ENCODE peak calls at places on chromosomes 2 and 18, in four cellular contexts. One of them, this sample, is unnamed.

GRCh38 chr2:113046465-113046864 is 6.2 kb downstream of the IL36B start:
- DNase-seq in WTC11: no peak
- DNase-seq in HepG2: no peak
- DNase-seq in K562: no peak
- DNase-seq in this sample: no peak

GRCh38 chr18:48790869-48791635 is 159.7 kb downstream of the SMAD7 start:
- DNase-seq in WTC11: peak; percentile 5
- DNase-seq in HepG2: no peak
- DNase-seq in K562: no peak
- DNase-seq in this sample: no peak

GRCh38 chr2:65918760-65919187 is 486.4 kb upstream of the SPRED2 start:
- DNase-seq in WTC11: no peak
- DNase-seq in HepG2: peak; percentile 76
- DNase-seq in K562: no peak
- DNase-seq in this sample: peak; percentile 15

GRCh38 chr2:236866542-236867340 is 218.9 kb upstream of the COPS8 start:
- DNase-seq in WTC11: no peak
- DNase-seq in HepG2: no peak
- DNase-seq in K562: no peak
- DNase-seq in this sample: no peak

GRCh38 chr2:47086054-47086471 is 69.0 kb downstream of the STPG4 start:
- DNase-seq in WTC11: no peak
- DNase-seq in HepG2: no peak
- DNase-seq in K562: no peak
- DNase-seq in this sample: no peak

GRCh38 chr2:88626171-88627054 is 851 bp downstream of the EIF2AK3 start:
- DNase-seq in WTC11: peak; percentile 57
- DNase-seq in HepG2: no peak
- DNase-seq in K562: peak; percentile 47
- DNase-seq in this sample: peak; percentile 26

GRCh38 chr2:114368705-114369104 is 73.7 kb upstream of the DPP10 start:
- DNase-seq in WTC11: no peak
- DNase-seq in HepG2: no peak
- DNase-seq in K562: no peak
- DNase-seq in this sample: no peak

GRCh38 chr2:21055451-21055850 is 11.6 kb upstream of the APOB start:
- DNase-seq in WTC11: no peak
- DNase-seq in HepG2: no peak
- DNase-seq in K562: no peak
- DNase-seq in this sample: no peak

GRCh38 chr2:134312482-134312881 is 58.6 kb downstream of the MGAT5 start:
- DNase-seq in WTC11: no peak
- DNase-seq in HepG2: no peak
- DNase-seq in K562: no peak
- DNase-seq in this sample: no peak

GRCh38 chr2:74876081-74876886 is 42.4 kb downstream of the HK2 start:
- DNase-seq in WTC11: peak; percentile 28
- DNase-seq in HepG2: peak; percentile 61
- DNase-seq in K562: peak; percentile 57
- DNase-seq in this sample: peak; percentile 60

GRCh38 chr2:80896576-80896975 is 592.0 kb upstream of the LRRTM1 start:
- DNase-seq in WTC11: peak; percentile 21
- DNase-seq in HepG2: no peak
- DNase-seq in K562: no peak
- DNase-seq in this sample: no peak

GRCh38 chr2:241983571-241984270 is 114.2 kb downstream of the RTP5 start:
- DNase-seq in WTC11: no peak
- DNase-seq in HepG2: no peak
- DNase-seq in K562: no peak
- DNase-seq in this sample: no peak

GRCh38 chr2:159202568-159203071 is 83.9 kb downstream of the WDSUB1 start:
- DNase-seq in WTC11: no peak
- DNase-seq in HepG2: peak; percentile 20
- DNase-seq in K562: no peak
- DNase-seq in this sample: no peak

GRCh38 chr2:170817247-170817998 is 736 bp downstream of the GAD1 start:
- DNase-seq in WTC11: peak; percentile 46
- DNase-seq in HepG2: no peak
- DNase-seq in K562: peak; percentile 31
- DNase-seq in this sample: peak; percentile 55

GRCh38 chr18:74141638-74142037 is 6.0 kb downstream of the FBXO15 start:
- DNase-seq in WTC11: no peak
- DNase-seq in HepG2: no peak
- DNase-seq in K562: no peak
- DNase-seq in this sample: no peak

GRCh38 chr2:9390991-9391390 is 32.3 kb downstream of the ITGB1BP1 start:
- DNase-seq in WTC11: no peak
- DNase-seq in HepG2: no peak
- DNase-seq in K562: no peak
- DNase-seq in this sample: no peak

GRCh38 chr18:48792611-48793368 is 158.0 kb downstream of the SMAD7 start:
- DNase-seq in WTC11: peak; percentile 5
- DNase-seq in HepG2: no peak
- DNase-seq in K562: no peak
- DNase-seq in this sample: no peak

GRCh38 chr2:72980535-72981217 is 63.4 kb downstream of the EMX1 start:
- DNase-seq in WTC11: no peak
- DNase-seq in HepG2: no peak
- DNase-seq in K562: no peak
- DNase-seq in this sample: no peak

GRCh38 chr2:173217106-173217840 is 137.4 kb upstream of the CDCA7 start:
- DNase-seq in WTC11: no peak
- DNase-seq in HepG2: no peak
- DNase-seq in K562: no peak
- DNase-seq in this sample: no peak

GRCh38 chr2:3725002-3725401 is 21.6 kb downstream of the DCDC2C start:
- DNase-seq in WTC11: no peak
- DNase-seq in HepG2: no peak
- DNase-seq in K562: no peak
- DNase-seq in this sample: no peak

GRCh38 chr2:14094592-14094991 is 537.9 kb upstream of the LRATD1 start:
- DNase-seq in WTC11: no peak
- DNase-seq in HepG2: no peak
- DNase-seq in K562: no peak
- DNase-seq in this sample: no peak

GRCh38 chr18:66749475-66750035 is 145.7 kb upstream of the CDH19 start:
- DNase-seq in WTC11: no peak
- DNase-seq in HepG2: no peak
- DNase-seq in K562: no peak
- DNase-seq in this sample: no peak

GRCh38 chr2:179355881-179356280 is 91.2 kb upstream of the SESTD1 start:
- DNase-seq in WTC11: no peak
- DNase-seq in HepG2: no peak
- DNase-seq in K562: no peak
- DNase-seq in this sample: no peak
- TF ChIP-seq SP1 in WTC11: no peak
- TF ChIP-seq SP1 in HepG2: no peak
- TF ChIP-seq SP1 in K562: no peak
- TF ChIP-seq SP1 in this sample: no peak

GRCh38 chr2:69994166-69994565 is 32.7 kb upstream of the ASPRV1 start:
- DNase-seq in WTC11: no peak
- DNase-seq in HepG2: no peak
- DNase-seq in K562: peak; percentile 5
- DNase-seq in this sample: no peak

GRCh38 chr2:69998761-69999160 is 37.3 kb upstream of the ASPRV1 start:
- DNase-seq in WTC11: no peak
- DNase-seq in HepG2: no peak
- DNase-seq in K562: peak; percentile 4
- DNase-seq in this sample: no peak

GRCh38 chr2:69995511-69995910 is 34.1 kb upstream of the ASPRV1 start:
- DNase-seq in WTC11: no peak
- DNase-seq in HepG2: no peak
- DNase-seq in K562: peak; percentile 5
- DNase-seq in this sample: no peak

GRCh38 chr2:69993708-69994107 is 32.3 kb upstream of the ASPRV1 start:
- DNase-seq in WTC11: no peak
- DNase-seq in HepG2: no peak
- DNase-seq in K562: peak; percentile 6
- DNase-seq in this sample: no peak

DNA sequence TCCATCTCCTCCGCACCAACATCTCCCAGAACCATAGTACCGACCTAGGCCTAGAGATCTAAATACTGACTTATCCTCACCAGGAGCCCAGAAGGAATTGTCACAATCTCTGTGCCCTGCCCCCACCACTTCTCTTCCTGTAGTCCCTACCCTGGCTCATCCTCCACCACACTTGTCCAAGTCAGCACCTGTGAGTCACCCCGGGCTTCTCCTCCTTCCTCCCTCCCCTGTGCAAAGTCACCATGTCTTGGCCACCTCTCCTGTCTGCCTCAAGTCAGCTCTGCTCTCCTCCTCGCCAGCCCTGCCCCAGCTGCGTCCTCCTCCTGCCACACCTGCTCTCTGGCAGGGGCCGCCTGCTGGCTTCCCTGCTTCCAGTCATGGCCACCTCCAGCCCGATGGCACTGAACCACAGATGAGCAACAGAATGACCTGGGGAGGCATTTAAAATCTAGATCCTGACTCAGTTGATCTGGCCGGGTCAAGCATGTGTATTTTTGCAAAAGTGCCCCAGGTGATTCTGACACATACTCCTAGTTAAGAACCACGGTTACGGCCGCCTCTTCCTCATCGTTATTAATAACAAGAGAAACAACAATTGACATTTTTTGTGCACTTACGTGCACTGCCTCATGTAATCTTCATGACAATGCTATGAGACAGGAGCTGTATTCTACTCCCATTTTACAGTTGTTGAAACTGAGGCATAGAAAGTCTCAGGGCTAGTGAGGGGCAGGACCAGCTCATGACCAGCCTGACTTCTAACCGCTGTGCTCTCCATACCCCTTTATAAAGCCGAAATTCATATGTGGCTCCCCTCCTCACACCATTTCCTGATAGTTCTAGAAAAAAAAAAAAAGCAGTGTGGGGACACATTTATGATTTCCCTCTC is 36.1 kb upstream of the ASPRV1 start:
- DNase-seq in WTC11: no peak
- DNase-seq in HepG2: no peak
- DNase-seq in K562: peak; percentile 87
- DNase-seq in this sample: no peak
- TF ChIP-seq ELF4 in WTC11: no peak
- TF ChIP-seq ELF4 in HepG2: no peak
- TF ChIP-seq ELF4 in K562: peak; percentile 22
- TF ChIP-seq ELF4 in this sample: no peak

DNA sequence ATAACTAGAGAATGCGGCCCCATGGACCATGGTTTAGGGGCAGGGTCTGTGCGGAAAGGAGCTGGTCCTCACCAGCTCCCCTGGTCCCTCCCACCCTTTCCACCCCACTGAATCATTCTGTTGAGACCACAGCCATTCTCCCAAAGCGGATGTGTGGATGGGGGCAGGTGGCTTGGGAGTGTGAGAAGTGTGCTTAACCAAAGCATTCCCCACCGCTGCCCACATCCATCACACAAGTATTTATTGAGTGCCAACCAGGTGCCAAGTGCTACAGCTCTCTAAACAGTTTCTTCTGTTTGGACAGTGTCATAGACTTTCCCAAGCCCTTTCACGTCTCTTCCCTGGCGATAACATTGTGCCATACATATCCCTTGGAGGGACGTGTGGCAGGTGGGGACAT is 19.6 kb downstream of the SPEG start:
- DNase-seq in WTC11: no peak
- DNase-seq in HepG2: no peak
- DNase-seq in K562: no peak
- DNase-seq in this sample: no peak
- TF ChIP-seq SP1 in WTC11: no peak
- TF ChIP-seq SP1 in HepG2: no peak
- TF ChIP-seq SP1 in K562: no peak
- TF ChIP-seq SP1 in this sample: no peak

DNA sequence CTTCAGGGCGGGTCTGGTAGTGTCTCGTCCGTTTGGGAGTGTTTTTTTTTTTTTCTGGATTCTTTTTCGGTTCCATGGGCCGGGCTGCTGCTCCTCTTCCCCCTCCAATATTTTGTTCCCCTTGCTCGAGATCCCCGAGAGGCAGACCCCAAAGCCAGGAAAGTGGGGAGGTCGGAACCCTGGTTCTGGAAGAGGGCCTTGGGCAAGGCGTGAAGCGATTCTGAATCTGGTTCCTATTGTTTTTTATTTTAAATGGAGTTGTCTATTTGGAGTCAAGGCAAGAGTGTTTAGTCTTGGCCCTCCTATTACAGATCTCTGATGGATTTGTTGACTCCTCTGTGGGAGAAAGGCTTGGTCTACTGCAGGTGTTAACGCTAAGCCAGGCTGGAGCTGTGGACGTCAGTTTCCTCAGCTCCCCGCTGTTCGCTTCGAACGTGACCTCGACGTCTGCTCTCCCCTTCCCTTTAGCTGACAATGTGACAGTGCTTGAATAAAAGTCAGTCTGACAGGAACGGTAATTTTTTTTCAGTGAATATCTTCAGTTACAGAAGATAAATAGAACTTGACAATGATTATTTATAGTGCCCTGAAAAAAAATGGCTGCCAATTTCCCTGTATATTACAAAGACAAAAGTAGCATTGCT is 682 bp upstream of the DNAJC27 start:
- DNase-seq in WTC11: no peak
- DNase-seq in HepG2: peak; percentile 30
- DNase-seq in K562: peak; percentile 46
- DNase-seq in this sample: peak; percentile 31
- TF ChIP-seq ELF4 in WTC11: no peak
- TF ChIP-seq ELF4 in HepG2: no peak
- TF ChIP-seq ELF4 in K562: no peak
- TF ChIP-seq ELF4 in this sample: no peak

DNA sequence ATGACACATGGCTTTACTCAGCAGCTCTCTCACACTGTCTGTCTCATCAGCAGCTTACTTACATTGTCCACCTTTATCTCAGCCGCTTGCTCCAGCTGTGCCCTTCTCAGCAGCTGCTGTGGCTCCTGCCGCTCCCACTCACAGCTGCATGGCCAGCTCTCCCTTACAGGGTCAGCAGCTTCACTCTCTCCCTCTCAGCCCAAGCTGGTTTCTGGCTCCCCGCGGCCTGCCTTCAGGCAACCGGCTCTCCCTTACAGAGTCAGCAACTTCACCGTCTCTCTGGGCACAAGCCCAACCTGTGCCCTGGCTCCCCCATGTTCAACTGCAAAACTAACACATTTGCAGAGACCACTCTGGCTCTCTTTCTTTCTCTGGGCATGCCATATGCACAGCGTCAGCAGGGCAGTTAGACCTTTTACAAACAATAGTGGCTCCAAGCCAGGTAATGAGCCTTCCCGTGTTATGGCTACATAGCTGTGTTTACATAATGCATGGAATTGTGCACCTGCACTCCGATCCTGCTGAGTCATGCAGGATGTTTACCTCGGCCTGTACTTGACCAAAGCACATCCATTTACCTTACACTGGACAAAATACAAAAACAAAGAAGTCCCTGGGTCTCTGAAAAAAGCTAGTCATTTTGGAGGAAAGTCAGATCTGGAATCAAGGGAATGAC is 167.3 kb downstream of the DOK6 start:
- DNase-seq in WTC11: no peak
- DNase-seq in HepG2: peak; percentile 63
- DNase-seq in K562: no peak
- DNase-seq in this sample: no peak
- TF ChIP-seq SP1 in WTC11: no peak
- TF ChIP-seq SP1 in HepG2: no peak
- TF ChIP-seq SP1 in K562: no peak
- TF ChIP-seq SP1 in this sample: no peak

GRCh38 chr2:130342020-130342532 is 621 bp upstream of the IMP4 start:
- DNase-seq in WTC11: peak; percentile 85
- DNase-seq in HepG2: peak; percentile 96
- DNase-seq in K562: peak; percentile 94
- DNase-seq in this sample: peak; percentile 81
- TF ChIP-seq ELF4 in WTC11: no peak
- TF ChIP-seq ELF4 in HepG2: no peak
- TF ChIP-seq ELF4 in K562: no peak
- TF ChIP-seq ELF4 in this sample: no peak

GRCh38 chr2:203280428-203281064 is 41.7 kb downstream of the CYP20A1 start:
- DNase-seq in WTC11: no peak
- DNase-seq in HepG2: no peak
- DNase-seq in K562: no peak
- DNase-seq in this sample: no peak
- TF ChIP-seq SP1 in WTC11: no peak
- TF ChIP-seq SP1 in HepG2: no peak
- TF ChIP-seq SP1 in K562: no peak
- TF ChIP-seq SP1 in this sample: no peak